ENCODE peak calls at places on chromosomes 12 and 14, in seven cellular contexts. One of them, this sample, is unnamed.

GRCh38 chr14:62118461-62118860 is 356.2 kb downstream of the SNAPC1 start:
- DNase-seq in H1: no peak
- DNase-seq in endothelial cell of umbilical vein: no peak
- DNase-seq in MM.1S: no peak
- DNase-seq in neural progenitor cell: no peak
- DNase-seq in H9: no peak
- DNase-seq in PC-3: no peak
- DNase-seq in this sample: no peak

GRCh38 chr14:65961004-65961403 is 525.2 kb upstream of the CCDC196 start:
- DNase-seq in H1: peak; percentile 50
- DNase-seq in endothelial cell of umbilical vein: peak; percentile 39
- DNase-seq in MM.1S: peak; percentile 24
- DNase-seq in neural progenitor cell: peak; percentile 81
- DNase-seq in H9: peak; percentile 75
- DNase-seq in PC-3: peak; percentile 67
- DNase-seq in this sample: peak; percentile 75

GRCh38 chr14:68439741-68440140 is 353.1 kb downstream of the ZFP36L1 start:
- DNase-seq in H1: no peak
- DNase-seq in endothelial cell of umbilical vein: no peak
- DNase-seq in MM.1S: no peak
- DNase-seq in neural progenitor cell: no peak
- DNase-seq in H9: no peak
- DNase-seq in PC-3: no peak
- DNase-seq in this sample: no peak

GRCh38 chr14:105364100-105364708 is 34.1 kb upstream of the TEX22 start:
- DNase-seq in H1: no peak
- DNase-seq in endothelial cell of umbilical vein: no peak
- DNase-seq in MM.1S: no peak
- DNase-seq in neural progenitor cell: no peak
- DNase-seq in H9: no peak
- DNase-seq in PC-3: no peak
- DNase-seq in this sample: peak; percentile 93

GRCh38 chr12:108752387-108752786 is 21.1 kb upstream of the CORO1C start:
- DNase-seq in H1: no peak
- DNase-seq in endothelial cell of umbilical vein: no peak
- DNase-seq in MM.1S: no peak
- DNase-seq in neural progenitor cell: no peak
- DNase-seq in H9: peak; percentile 10
- DNase-seq in PC-3: no peak
- DNase-seq in this sample: no peak

GRCh38 chr14:88004637-88005036 is 298 bp upstream of the GPR65 start:
- DNase-seq in H1: no peak
- DNase-seq in endothelial cell of umbilical vein: no peak
- DNase-seq in MM.1S: no peak
- DNase-seq in neural progenitor cell: no peak
- DNase-seq in H9: no peak
- DNase-seq in PC-3: no peak
- DNase-seq in this sample: no peak

GRCh38 chr14:92325835-92326234 is 2.9 kb downstream of the SLC24A4 start:
- DNase-seq in H1: no peak
- DNase-seq in endothelial cell of umbilical vein: no peak
- DNase-seq in MM.1S: no peak
- DNase-seq in neural progenitor cell: no peak
- DNase-seq in H9: no peak
- DNase-seq in PC-3: no peak
- DNase-seq in this sample: no peak

GRCh38 chr14:58639842-58640484 is 2.2 kb downstream of the DACT1 start:
- DNase-seq in H1: no peak
- DNase-seq in endothelial cell of umbilical vein: peak; percentile 58
- DNase-seq in MM.1S: no peak
- DNase-seq in neural progenitor cell: peak; percentile 68
- DNase-seq in H9: no peak
- DNase-seq in PC-3: peak; percentile 96
- DNase-seq in this sample: peak; percentile 89

GRCh38 chr12:68381476-68381875 is 49.3 kb upstream of the MDM1 start:
- DNase-seq in H1: no peak
- DNase-seq in endothelial cell of umbilical vein: no peak
- DNase-seq in MM.1S: no peak
- DNase-seq in neural progenitor cell: no peak
- DNase-seq in H9: no peak
- DNase-seq in PC-3: no peak
- DNase-seq in this sample: no peak

GRCh38 chr14:23861666-23862065 is 91.9 kb upstream of the DHRS4 start:
- DNase-seq in H1: no peak
- DNase-seq in endothelial cell of umbilical vein: peak; percentile 7
- DNase-seq in MM.1S: no peak
- DNase-seq in neural progenitor cell: no peak
- DNase-seq in H9: peak; percentile 36
- DNase-seq in PC-3: no peak
- DNase-seq in this sample: no peak

GRCh38 chr12:45273717-45274271 is 57.9 kb downstream of the ANO6 start:
- DNase-seq in H1: no peak
- DNase-seq in endothelial cell of umbilical vein: peak; percentile 95
- DNase-seq in MM.1S: no peak
- DNase-seq in neural progenitor cell: no peak
- DNase-seq in H9: no peak
- DNase-seq in PC-3: peak; percentile 92
- DNase-seq in this sample: peak; percentile 96

GRCh38 chr12:1840561-1840960 is 20.2 kb downstream of the LRTM2 start:
- DNase-seq in H1: no peak
- DNase-seq in endothelial cell of umbilical vein: no peak
- DNase-seq in MM.1S: no peak
- DNase-seq in neural progenitor cell: no peak
- DNase-seq in H9: no peak
- DNase-seq in PC-3: no peak
- DNase-seq in this sample: no peak

GRCh38 chr12:53719649-53720048 is 7.6 kb downstream of the CALCOCO1 start:
- DNase-seq in H1: no peak
- DNase-seq in endothelial cell of umbilical vein: no peak
- DNase-seq in MM.1S: no peak
- DNase-seq in neural progenitor cell: peak; percentile 61
- DNase-seq in H9: peak; percentile 72
- DNase-seq in PC-3: no peak
- DNase-seq in this sample: no peak

GRCh38 chr14:103628684-103629502 is at the start of gene KLC1:
- DNase-seq in H1: no peak
- DNase-seq in endothelial cell of umbilical vein: peak; percentile 69
- DNase-seq in MM.1S: peak; percentile 41
- DNase-seq in neural progenitor cell: peak; percentile 89
- DNase-seq in H9: peak; percentile 72
- DNase-seq in PC-3: peak; percentile 58
- DNase-seq in this sample: peak; percentile 89

GRCh38 chr14:30214456-30215090 is 286.9 kb upstream of the PRKD1 start:
- DNase-seq in H1: no peak
- DNase-seq in endothelial cell of umbilical vein: peak; percentile 65
- DNase-seq in MM.1S: peak; percentile 36
- DNase-seq in neural progenitor cell: peak; percentile 72
- DNase-seq in H9: no peak
- DNase-seq in PC-3: peak; percentile 74
- DNase-seq in this sample: peak; percentile 85

GRCh38 chr12:78880078-78880477 is 15.5 kb downstream of the SYT1 start:
- DNase-seq in H1: no peak
- DNase-seq in endothelial cell of umbilical vein: peak; percentile 28
- DNase-seq in MM.1S: no peak
- DNase-seq in neural progenitor cell: peak; percentile 63
- DNase-seq in H9: no peak
- DNase-seq in PC-3: peak; percentile 18
- DNase-seq in this sample: peak; percentile 14

GRCh38 chr14:100872241-100872640 is 31.3 kb downstream of the RTL1 start:
- DNase-seq in H1: no peak
- DNase-seq in endothelial cell of umbilical vein: no peak
- DNase-seq in MM.1S: no peak
- DNase-seq in neural progenitor cell: no peak
- DNase-seq in H9: no peak
- DNase-seq in PC-3: no peak
- DNase-seq in this sample: peak; percentile 74

GRCh38 chr12:79983492-79983891 is 48.6 kb upstream of the PPP1R12A start:
- DNase-seq in H1: no peak
- DNase-seq in endothelial cell of umbilical vein: no peak
- DNase-seq in MM.1S: no peak
- DNase-seq in neural progenitor cell: no peak
- DNase-seq in H9: no peak
- DNase-seq in PC-3: peak; percentile 97
- DNase-seq in this sample: peak; percentile 95

GRCh38 chr14:91108941-91109611 is 4.8 kb upstream of the DGLUCY start:
- DNase-seq in H1: no peak
- DNase-seq in endothelial cell of umbilical vein: peak; percentile 98
- DNase-seq in MM.1S: no peak
- DNase-seq in neural progenitor cell: no peak
- DNase-seq in H9: no peak
- DNase-seq in PC-3: peak; percentile 35
- DNase-seq in this sample: no peak

GRCh38 chr12:58081488-58081887 is 140.1 kb downstream of the ATP23 start:
- DNase-seq in H1: no peak
- DNase-seq in endothelial cell of umbilical vein: no peak
- DNase-seq in MM.1S: no peak
- DNase-seq in neural progenitor cell: no peak
- DNase-seq in H9: no peak
- DNase-seq in PC-3: peak; percentile 44
- DNase-seq in this sample: no peak

GRCh38 chr12:107873223-107873622 is 98.7 kb downstream of the ASCL4 start:
- DNase-seq in H1: no peak
- DNase-seq in endothelial cell of umbilical vein: no peak
- DNase-seq in MM.1S: no peak
- DNase-seq in neural progenitor cell: no peak
- DNase-seq in H9: peak; percentile 49
- DNase-seq in PC-3: no peak
- DNase-seq in this sample: no peak

GRCh38 chr14:52365071-52365470 is 51.0 kb downstream of the PTGER2 start:
- DNase-seq in H1: no peak
- DNase-seq in endothelial cell of umbilical vein: no peak
- DNase-seq in MM.1S: no peak
- DNase-seq in neural progenitor cell: no peak
- DNase-seq in H9: no peak
- DNase-seq in PC-3: no peak
- DNase-seq in this sample: no peak

GRCh38 chr14:50397461-50398196 is 948 bp upstream of the CDKL1 start:
- DNase-seq in H1: no peak
- DNase-seq in endothelial cell of umbilical vein: no peak
- DNase-seq in MM.1S: no peak
- DNase-seq in neural progenitor cell: peak; percentile 2
- DNase-seq in H9: no peak
- DNase-seq in PC-3: peak; percentile 68
- DNase-seq in this sample: peak; percentile 63

GRCh38 chr14:60092516-60092915 is 793 bp downstream of the PCNX4 start:
- DNase-seq in H1: no peak
- DNase-seq in endothelial cell of umbilical vein: no peak
- DNase-seq in MM.1S: peak; percentile 9
- DNase-seq in neural progenitor cell: peak; percentile 32
- DNase-seq in H9: no peak
- DNase-seq in PC-3: peak; percentile 65
- DNase-seq in this sample: peak; percentile 77

DNA sequence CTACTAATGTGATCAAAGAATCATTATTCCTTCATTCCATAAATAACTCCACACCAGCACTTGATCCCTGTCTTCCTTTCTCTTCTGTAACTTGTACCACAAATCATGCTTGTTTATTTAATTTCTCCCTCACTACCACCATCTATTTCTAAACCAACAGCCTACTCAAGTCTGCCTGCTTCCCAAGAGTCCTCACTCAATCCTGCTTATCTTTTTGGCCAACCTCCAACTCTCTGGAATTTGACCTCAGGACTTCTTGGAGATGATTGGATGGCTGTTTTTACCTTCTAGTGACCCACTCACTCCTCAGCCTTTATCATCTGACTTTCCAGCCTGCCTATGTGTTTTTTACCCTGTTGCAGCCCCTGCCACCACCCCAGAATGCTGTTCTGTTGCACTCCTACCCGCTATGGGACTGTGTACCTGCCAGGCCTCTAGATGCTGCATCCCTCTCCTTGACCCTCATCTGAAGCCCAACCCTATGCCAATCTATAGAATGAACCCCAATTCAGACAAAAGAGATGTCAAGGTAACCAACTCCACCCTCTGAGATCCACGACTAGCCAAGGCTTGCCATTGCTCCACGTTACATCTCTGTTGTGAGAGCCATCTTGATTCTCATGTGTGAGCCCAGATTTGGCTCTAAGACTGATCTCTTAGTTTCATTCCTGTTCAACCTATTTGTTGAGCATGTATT is 150.2 kb upstream of the PLEKHG7 start:
- DNase-seq in H1: no peak
- DNase-seq in endothelial cell of umbilical vein: peak; percentile 56
- DNase-seq in MM.1S: no peak
- DNase-seq in neural progenitor cell: no peak
- DNase-seq in H9: no peak
- DNase-seq in PC-3: no peak
- DNase-seq in this sample: no peak
- H3K9ac ChIP-seq in H1: no peak overlapping the region
- H3K9ac ChIP-seq in endothelial cell of umbilical vein: no peak overlapping the region
- H3K9ac ChIP-seq in MM.1S: peak overlapping the region; percentile 5
- H3K9ac ChIP-seq in neural progenitor cell: no peak overlapping the region
- H3K9ac ChIP-seq in H9: no peak overlapping the region
- H3K9ac ChIP-seq in PC-3: no peak overlapping the region
- H3K9ac ChIP-seq in this sample: no peak overlapping the region

DNA sequence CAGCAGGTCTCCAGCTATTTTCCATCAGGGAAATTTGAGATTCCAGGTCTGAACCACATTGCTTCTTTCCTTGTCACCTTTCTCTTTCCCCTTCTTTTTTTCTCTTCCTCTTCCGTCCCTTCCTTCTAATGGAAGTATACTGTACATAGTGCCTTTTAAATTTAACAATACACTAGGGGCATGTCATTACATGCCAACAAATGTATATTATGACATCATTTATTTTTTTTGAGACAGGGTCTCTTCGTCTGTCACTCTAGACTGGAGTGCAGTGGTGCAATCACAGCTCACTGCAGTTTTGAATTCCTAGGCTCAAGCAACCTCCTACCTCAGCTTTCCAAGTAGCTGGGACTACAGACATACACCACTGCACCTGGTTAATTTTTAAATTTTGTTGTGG is 148.9 kb downstream of the SUDS3 start:
- DNase-seq in H1: no peak
- DNase-seq in endothelial cell of umbilical vein: no peak
- DNase-seq in MM.1S: no peak
- DNase-seq in neural progenitor cell: no peak
- DNase-seq in H9: no peak
- DNase-seq in PC-3: no peak
- DNase-seq in this sample: no peak
- H2AFZ ChIP-seq in H1: no peak overlapping the region
- H2AFZ ChIP-seq in endothelial cell of umbilical vein: no peak overlapping the region
- H2AFZ ChIP-seq in MM.1S: no peak overlapping the region
- H2AFZ ChIP-seq in neural progenitor cell: no peak overlapping the region
- H2AFZ ChIP-seq in H9: no peak overlapping the region
- H2AFZ ChIP-seq in PC-3: no peak overlapping the region
- H2AFZ ChIP-seq in this sample: no peak overlapping the region

GRCh38 chr12:96237035-96237434 is 42.9 kb downstream of the ELK3 start:
- DNase-seq in H1: no peak
- DNase-seq in endothelial cell of umbilical vein: no peak
- DNase-seq in MM.1S: no peak
- DNase-seq in neural progenitor cell: no peak
- DNase-seq in H9: no peak
- DNase-seq in PC-3: no peak
- DNase-seq in this sample: peak; percentile 63
- H3K9ac ChIP-seq in H1: no peak overlapping the region
- H3K9ac ChIP-seq in endothelial cell of umbilical vein: peak overlapping the region; percentile 33
- H3K9ac ChIP-seq in MM.1S: no peak overlapping the region
- H3K9ac ChIP-seq in neural progenitor cell: no peak overlapping the region
- H3K9ac ChIP-seq in H9: no peak overlapping the region
- H3K9ac ChIP-seq in PC-3: no peak overlapping the region
- H3K9ac ChIP-seq in this sample: peak overlapping the region; percentile 90

DNA sequence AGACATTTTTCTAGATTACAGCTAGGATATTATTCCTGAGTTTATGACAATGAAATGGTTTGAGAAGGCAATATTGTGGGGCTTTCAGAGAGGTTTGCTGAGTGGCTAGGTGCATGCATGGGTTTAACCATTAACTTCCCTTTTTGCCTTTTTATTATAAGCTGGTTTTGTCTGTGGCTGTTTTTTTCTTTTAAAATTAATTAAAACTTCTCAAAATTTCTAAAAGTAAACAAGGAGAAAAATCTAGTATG is 104.0 kb upstream of the BCAT1 start:
- DNase-seq in H1: no peak
- DNase-seq in endothelial cell of umbilical vein: no peak
- DNase-seq in MM.1S: no peak
- DNase-seq in neural progenitor cell: no peak
- DNase-seq in H9: no peak
- DNase-seq in PC-3: no peak
- DNase-seq in this sample: no peak
- H2AFZ ChIP-seq in H1: no peak overlapping the region
- H2AFZ ChIP-seq in endothelial cell of umbilical vein: no peak overlapping the region
- H2AFZ ChIP-seq in MM.1S: peak overlapping the region; percentile 79
- H2AFZ ChIP-seq in neural progenitor cell: peak overlapping the region; percentile 36
- H2AFZ ChIP-seq in H9: no peak overlapping the region
- H2AFZ ChIP-seq in PC-3: no peak overlapping the region
- H2AFZ ChIP-seq in this sample: no peak overlapping the region

This sample was measured in GM23248.